ENCODE peak calls at places on chromosomes 11 and 22, in eight cellular contexts. X is activated naive CD4-positive, alpha-beta T cell; C is T-helper 9 cell; D is midbrain; S is WTC11; N is cerebellum; M is SK-N-SH; Z is kidney epithelial cell. Y is an unnamed sample.

GRCh38 chr22:20187777-20188566 is 37.1 kb upstream of the CCDC188 start:
- DNase-seq in Z (no peak), D (no peak), C (no peak), N (no peak), M (no peak), S (no peak), X (no peak), Y (no peak)

GRCh38 chr11:45489281-45489906 is 176.0 kb downstream of the CHST1 start:
- DNase-seq in N (no peak), Z (no peak), D (no peak), M (no peak), C (no peak), X (no peak), S (peak; percentile 30), Y (no peak)

GRCh38 chr22:42300286-42301071 is 30.0 kb upstream of the TCF20 start:
- DNase-seq in N (no peak), S (no peak), Z (peak; percentile 14), D (no peak), M (no peak), C (peak; percentile 27), X (no peak), Y (peak; percentile 89)

GRCh38 chr11:46607516-46607915 is 9.5 kb downstream of the HARBI1 start:
- DNase-seq in C (no peak), D (no peak), S (no peak), Z (no peak), N (no peak), X (no peak), M (no peak), Y (no peak)

GRCh38 chr22:32261306-32261705 is 6.2 kb upstream of the SLC5A4 start:
- DNase-seq in M (no peak), C (no peak), S (no peak), Z (no peak), D (no peak), X (no peak), N (no peak), Y (no peak)

GRCh38 chr11:117997436-117998200 is 11.4 kb downstream of the IL10RA start:
- DNase-seq in Z (no peak), M (no peak), N (no peak), S (no peak), C (no peak), D (no peak), X (no peak), Y (no peak)

GRCh38 chr11:112584674-112585073 is 324.0 kb upstream of the PLET1 start:
- DNase-seq in N (no peak), Z (no peak), D (no peak), C (no peak), X (no peak), S (peak; percentile 66), M (no peak), Y (no peak)

GRCh38 chr22:22709719-22710445 is 65.5 kb downstream of the GGTLC2 start:
- DNase-seq in S (peak; percentile 87), Z (no peak), D (no peak), C (no peak), X (no peak), N (no peak), M (no peak), Y (no peak)

GRCh38 chr11:128965485-128965884 is 22.8 kb upstream of the TP53AIP1 start:
- DNase-seq in D (no peak), C (no peak), Z (no peak), X (no peak), N (no peak), M (no peak), S (no peak), Y (no peak)

GRCh38 chr22:36405671-36406070 is 17.9 kb upstream of the MYH9 start:
- DNase-seq in S (no peak), M (no peak), Z (no peak), C (peak; percentile 27), X (no peak), N (no peak), D (no peak), Y (no peak)

GRCh38 chr11:28673687-28674431 is 565.7 kb downstream of the METTL15 start:
- DNase-seq in D (no peak), C (no peak), M (no peak), S (no peak), X (no peak), Z (peak; percentile 10), N (no peak), Y (peak; percentile 9)

GRCh38 chr11:128135451-128135850 is 451.9 kb downstream of the ETS1 start:
- DNase-seq in Z (no peak), C (no peak), S (no peak), N (no peak), M (no peak), X (no peak), D (no peak), Y (no peak)

GRCh38 chr22:39363751-39364484 is 14.1 kb downstream of the SYNGR1 start:
- DNase-seq in Z (no peak), C (no peak), D (no peak), S (no peak), M (peak; percentile 78), N (no peak), X (no peak), Y (no peak)

GRCh38 chr11:13288375-13289029 is 10.9 kb downstream of the BMAL1 start:
- DNase-seq in X (no peak), Z (no peak), N (no peak), D (no peak), M (peak; percentile 30), S (no peak), C (no peak), Y (no peak)

GRCh38 chr22:38131399-38131798 is 20.9 kb upstream of the BAIAP2L2 start:
- DNase-seq in D (no peak), N (no peak), S (no peak), X (no peak), C (no peak), M (no peak), Z (no peak), Y (no peak)

GRCh38 chr11:36672815-36673450 is 74.9 kb upstream of the RAG2 start:
- DNase-seq in X (no peak), D (peak; percentile 55), Z (no peak), M (peak; percentile 33), S (no peak), N (peak; percentile 7), C (no peak), Y (peak; percentile 13)

GRCh38 chr11:60880635-60881282 is 13.4 kb downstream of the ZP1 start:
- DNase-seq in D (no peak), M (no peak), S (no peak), Z (no peak), C (no peak), N (no peak), X (no peak), Y (no peak)

GRCh38 chr22:27170491-27170890 is 513.1 kb downstream of the MIAT start:
- DNase-seq in Z (peak; percentile 60), S (no peak), C (no peak), M (no peak), D (no peak), N (no peak), X (no peak), Y (no peak)

GRCh38 chr11:117076941-117077659 is 21.1 kb downstream of the SIK3 start:
- DNase-seq in X (no peak), Z (no peak), D (peak; percentile 39), M (no peak), N (no peak), C (no peak), S (no peak), Y (no peak)

GRCh38 chr11:128058580-128059208 is 528.7 kb downstream of the ETS1 start:
- DNase-seq in C (no peak), Z (no peak), X (no peak), N (no peak), M (no peak), S (no peak), D (no peak), Y (no peak)

GRCh38 chr22:35630387-35630793 is 13.3 kb upstream of the MB start:
- DNase-seq in D (no peak), C (no peak), N (no peak), S (no peak), Z (no peak), M (no peak), X (no peak), Y (peak; percentile 28)

GRCh38 chr22:41256254-41256897 is 15.6 kb upstream of the CHADL start:
- DNase-seq in M (no peak), C (no peak), Z (peak; percentile 44), D (no peak), X (no peak), N (no peak), S (no peak), Y (no peak)

GRCh38 chr11:131392528-131393255 is 22.3 kb downstream of the NTM start:
- DNase-seq in N (no peak), X (no peak), M (no peak), Z (no peak), D (peak; percentile 26), C (no peak), S (peak; percentile 46), Y (no peak)

GRCh38 chr11:68677432-68677831 is 6.9 kb upstream of the GAL start:
- DNase-seq in S (no peak), M (peak; percentile 83), Z (peak; percentile 93), X (no peak), N (no peak), D (no peak), C (no peak), Y (no peak)